ENCODE peak calls at places on chromosomes 16 and 17, in five cellular contexts. X is activated T-cell treated with anti-CD3 and anti-CD28 coated beads, Interleukin-2, amount 50 U/mL, for 72 hours; Q is activated CD8-positive, alpha-beta memory T cell treated with anti-CD3 and anti-CD28 coated beads for 4 hours; S is LoVo; E is fibroblast of gingiva. R is an unnamed sample.

GRCh38 chr16:50520451-50521245 is 27.5 kb upstream of the NKD1 start:
- DNase-seq in X (no peak), Q (no peak), S (no peak), E (no peak), R (no peak)

GRCh38 chr16:79182618-79183017 is 417.9 kb downstream of the MAF start:
- DNase-seq in X (no peak), Q (no peak), S (peak; percentile 4), E (no peak), R (no peak)

GRCh38 chr17:70405492-70406220 is 236.3 kb downstream of the KCNJ2 start:
- DNase-seq in X (no peak), Q (no peak), S (peak; percentile 27), E (peak; percentile 92), R (peak; percentile 91)

GRCh38 chr16:75024591-75024990 is 25.8 kb downstream of the ZNRF1 start:
- DNase-seq in X (no peak), Q (no peak), S (no peak), E (no peak), R (no peak)

GRCh38 chr16:72791786-72792185 is 256.1 kb downstream of the ZFHX3 start:
- DNase-seq in X (no peak), Q (no peak), S (no peak), E (no peak), R (no peak)

GRCh38 chr17:419073-419735 is 66.6 kb upstream of the RPH3AL start:
- DNase-seq in X (peak; percentile 64), Q (no peak), S (no peak), E (no peak), R (no peak)

GRCh38 chr16:65938083-65938482 is 428.4 kb upstream of the CDH5 start:
- DNase-seq in X (no peak), Q (no peak), S (no peak), E (no peak), R (no peak)

GRCh38 chr16:16045879-16046278 is 96.5 kb downstream of the ABCC1 start:
- DNase-seq in X (no peak), Q (peak; percentile 4), S (no peak), E (no peak), R (no peak)

GRCh38 chr17:73320601-73321264 is 8.9 kb upstream of the CDC42EP4 start:
- DNase-seq in X (no peak), Q (no peak), S (no peak), E (peak; percentile 52), R (no peak)

GRCh38 chr16:56675685-56676210 is 6.1 kb downstream of the MT1H start:
- DNase-seq in X (peak; percentile 68), Q (no peak), S (no peak), E (no peak), R (no peak)

GRCh38 chr17:81542431-81543338 is 9.5 kb downstream of the FAAP100 start:
- DNase-seq in X (no peak), Q (no peak), S (no peak), E (no peak), R (no peak)

GRCh38 chr17:78125138-78125913 is 3.2 kb downstream of the TMC6 start:
- DNase-seq in X (peak; percentile 42), Q (no peak), S (no peak), E (no peak), R (no peak)

GRCh38 chr17:57142925-57143324 is 57.9 kb downstream of the AKAP1 start:
- DNase-seq in X (no peak), Q (no peak), S (no peak), E (no peak), R (peak; percentile 8)

GRCh38 chr17:45307290-45308015 is 9.4 kb downstream of the MAP3K14 start:
- DNase-seq in X (peak; percentile 74), Q (no peak), S (no peak), E (peak; percentile 91), R (peak; percentile 88)

GRCh38 chr17:10729334-10730193 is at the start of gene TMEM220:
- DNase-seq in X (peak; percentile 61), Q (peak; percentile 21), S (no peak), E (peak; percentile 81), R (peak; percentile 75)

GRCh38 chr17:34230342-34230741 is 24.7 kb upstream of the CCL2 start:
- DNase-seq in X (no peak), Q (no peak), S (no peak), E (no peak), R (no peak)

GRCh38 chr16:2753523-2754020 is 1.1 kb downstream of the SRRM2 start:
- DNase-seq in X (no peak), Q (no peak), S (no peak), E (no peak), R (no peak)

GRCh38 chr17:1515640-1516402 is 591 bp downstream of the INPP5K start:
- DNase-seq in X (peak; percentile 63), Q (peak; percentile 32), S (peak; percentile 79), E (peak; percentile 86), R (peak; percentile 89)

GRCh38 chr16:381788-382717 is at the start of gene PGAP6:
- DNase-seq in X (peak; percentile 81), Q (no peak), S (peak; percentile 75), E (peak; percentile 53), R (peak; percentile 53)